ENCODE peak calls at places on chromosomes 4 and X, in five cellular contexts. N, H, F, T and L are unnamed samples. For H3K9me3, the result is how much of the 10 kb centered on the place peaks cover.

GRCh38 chr4:148112231-148112982 is 329.8 kb downstream of the NR3C2 start:
- DNase-seq in N (no peak), H (no peak), F (peak), T (peak), L (no peak)

GRCh38 chr4:33072340-33073089 is 2352.3 kb downstream of the PCDH7 start:
- DNase-seq in F (no peak), N (no peak), T (no peak), H (no peak), L (no peak)

GRCh38 chrX:69808375-69808774 is 192.5 kb downstream of the EDA start:
- DNase-seq in N (no peak), T (no peak), H (no peak), F (no peak), L (no peak)

GRCh38 chr4:188262464-188262863 is 123.2 kb downstream of the TRIML1 start:
- DNase-seq in N (no peak), T (no peak), H (no peak), F (no peak), L (peak)

GRCh38 chrX:87391742-87392141 is 125.9 kb upstream of the KLHL4 start:
- DNase-seq in T (peak), N (no peak), H (no peak), F (no peak), L (no peak)

GRCh38 chr4:176607807-176608206 is 184.9 kb downstream of the VEGFC start:
- DNase-seq in N (no peak), F (no peak), H (no peak), T (no peak), L (no peak)

GRCh38 chrX:19893722-19894121 is 6.3 kb upstream of the SH3KBP1 start:
- DNase-seq in T (no peak), N (no peak), H (no peak), F (no peak), L (no peak)

GRCh38 chr4:152109585-152110509 is 349.0 kb upstream of the GATB start:
- DNase-seq in F (no peak), H (no peak), N (no peak), T (peak), L (no peak)

GRCh38 chr4:52864816-52865215 is 2.7 kb downstream of the RASL11B start:
- DNase-seq in H (no peak), F (peak), T (peak), N (no peak), L (no peak)

GRCh38 chrX:6778547-6779231 is 243.8 kb upstream of the VCX3A start:
- DNase-seq in H (no peak), F (no peak), T (no peak), N (no peak), L (no peak)

GRCh38 chr4:113976937-113977855 is 2.3 kb downstream of the ARSJ start:
- DNase-seq in N (no peak), H (no peak), T (peak), F (no peak), L (no peak)

GRCh38 chr4:67581208-67581857 is 22.8 kb downstream of the STAP1 start:
- DNase-seq in F (no peak), N (no peak), H (no peak), T (no peak), L (no peak)

GRCh38 chr4:165204462-165204830 is 2.9 kb upstream of the KLHL2 start:
- DNase-seq in N (no peak), T (peak), H (no peak), F (no peak), L (peak)

GRCh38 chrX:47587091-47587891 is 5.1 kb downstream of the TIMP1 start:
- DNase-seq in F (no peak), T (no peak), N (no peak), H (no peak), L (no peak)

GRCh38 chrX:18643853-18644252 is 28.1 kb downstream of the RS1 start:
- DNase-seq in F (no peak), T (no peak), H (no peak), N (no peak), L (no peak)

GRCh38 chrX:8504451-8504850 is 39.8 kb downstream of the VCX3B start:
- DNase-seq in T (no peak), F (peak), N (no peak), H (no peak), L (no peak)

GRCh38 chrX:386239-386767 is 404 bp downstream of the PPP2R3B start:
- DNase-seq in F (peak), T (no peak), H (no peak), N (no peak), L (no peak)

GRCh38 chrX:74421181-74422028 is at the start of gene SLC16A2:
- DNase-seq in H (peak), F (peak), T (peak), N (no peak), L (peak)

GRCh38 chr4:147354271-147354670 is 126.6 kb upstream of the EDNRA start:
- DNase-seq in N (no peak), F (no peak), H (no peak), T (no peak), L (no peak)

GRCh38 chr4:177938226-177938625 is 496.0 kb upstream of the AGA start:
- DNase-seq in F (no peak), H (no peak), N (no peak), T (no peak), L (no peak)

GRCh38 chrX:40158036-40158706 is 60.4 kb upstream of the BCOR start:
- DNase-seq in N (no peak), T (no peak), F (peak), H (no peak), L (no peak)

GRCh38 chr4:144948421-144948820 is 149.6 kb downstream of the ANAPC10 start:
- DNase-seq in N (no peak), F (no peak), H (no peak), T (no peak), L (no peak)

GRCh38 chr4:125097729-125098128 is 217.0 kb upstream of the FAT4 start:
- DNase-seq in F (no peak), H (no peak), T (peak), N (no peak), L (no peak)

GRCh38 chr4:85475631-85476233 is 782 bp downstream of the ARHGAP24 start:
- DNase-seq in N (no peak), T (no peak), H (no peak), F (peak), L (no peak)

GRCh38 chrX:72621619-72622485 is 49.2 kb upstream of the HDAC8 start:
- DNase-seq in F (no peak), T (peak), H (no peak), N (no peak), L (no peak)

GRCh38 chr4:141390527-141391046 is 169.9 kb downstream of the ZNF330 start:
- DNase-seq in F (no peak), N (no peak), T (no peak), H (no peak), L (no peak)

GRCh38 chr4:80125252-80126177 is 52.5 kb upstream of the ANTXR2 start:
- DNase-seq in T (peak), F (no peak), H (peak), N (no peak), L (no peak)

GRCh38 chr4:173477016-173477415 is 53.0 kb downstream of the HAND2 start:
- DNase-seq in F (no peak), N (no peak), H (no peak), T (no peak), L (no peak)

GRCh38 chr4:169341490-169341889 is 70.7 kb upstream of the SH3RF1 start:
- DNase-seq in F (no peak), N (no peak), H (no peak), T (no peak), L (peak)

GRCh38 chr4:86816463-86817107 is 32.6 kb downstream of the SLC10A6 start:
- DNase-seq in H (no peak), T (no peak), N (no peak), F (peak), L (no peak)
- H3K27ac ChIP-seq in H (no peak), T (no peak), N (no peak), F (peak), L (no peak)

DNA sequence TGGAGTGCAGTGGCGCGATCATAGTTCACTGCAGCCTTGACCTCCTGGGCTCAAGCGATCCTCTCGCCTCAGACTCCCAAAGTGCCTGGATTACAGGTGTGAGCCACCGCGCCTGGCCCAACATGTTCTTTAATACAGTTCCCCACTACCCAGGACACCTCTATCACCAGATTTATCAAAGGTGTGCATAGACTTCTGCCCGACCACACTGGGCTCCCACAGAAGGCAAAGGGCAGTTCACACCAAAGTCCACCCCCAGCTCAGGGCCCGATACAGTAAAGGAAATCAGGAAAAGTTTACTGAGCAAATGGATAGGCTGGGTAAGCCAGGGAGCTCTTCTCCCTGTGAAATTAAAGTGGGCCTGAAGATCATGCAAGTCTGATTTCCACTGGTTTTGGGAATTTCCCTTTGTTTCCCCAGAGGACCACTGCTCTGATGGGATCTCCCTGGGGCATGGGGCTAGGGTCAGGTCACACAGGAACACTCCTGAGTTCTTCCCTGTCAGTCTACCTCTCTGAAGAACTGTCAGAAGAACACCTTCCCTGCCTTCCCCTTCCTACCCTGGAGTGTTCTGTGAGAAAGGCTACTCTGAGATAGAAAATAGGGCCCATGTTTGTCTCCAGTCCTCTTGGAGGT is 17.7 kb upstream of the PIM2 start:
- DNase-seq in T (no peak), H (no peak), N (no peak), F (no peak), L (no peak)
- TF ChIP-seq CTCF in T (no peak), H (no peak), N (no peak), F (no peak), L (no peak)

DNA sequence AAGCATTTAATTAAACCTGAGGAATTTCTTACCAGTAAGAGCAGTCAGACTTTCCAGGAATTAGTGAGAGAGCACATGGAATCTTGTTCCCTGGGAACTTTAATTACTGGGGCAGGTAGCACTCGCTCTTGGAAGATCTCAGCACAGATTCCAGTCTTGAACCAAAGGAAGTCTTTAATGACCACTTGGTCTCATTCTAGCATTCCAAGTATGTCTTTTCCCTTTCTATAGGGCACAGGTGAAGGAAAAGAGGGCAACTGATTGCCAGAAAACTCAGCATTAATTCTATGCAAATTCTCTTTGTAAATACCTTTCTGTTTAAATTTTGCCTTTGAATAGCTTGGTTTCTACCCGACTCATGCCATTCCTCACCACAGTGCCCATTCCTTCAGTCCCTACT is 236.6 kb downstream of the LDB2 start:
- DNase-seq in N (no peak), H (no peak), T (no peak), F (no peak), L (no peak)
- H3K9me3 ChIP-seq in N (under half), H (under half), T (under half), F (under half), L (under half)

GRCh38 chrX:153763989-153764755 is at the start of gene PLXNB3:
- DNase-seq in F (peak), T (peak), H (peak), N (peak), L (peak)

GRCh38 chrX:153764786-153765137 is 713 bp downstream of the PLXNB3 start:
- DNase-seq in H (no peak), F (no peak), T (no peak), N (no peak), L (no peak)

GRCh38 chrX:153766871-153767673 is 3.0 kb downstream of the PLXNB3 start:
- DNase-seq in F (no peak), H (no peak), T (no peak), N (no peak), L (no peak)

GRCh38 chrX:153766098-153766817 is 2.2 kb downstream of the PLXNB3 start:
- DNase-seq in T (peak), F (peak), H (no peak), N (no peak), L (peak)

DNA sequence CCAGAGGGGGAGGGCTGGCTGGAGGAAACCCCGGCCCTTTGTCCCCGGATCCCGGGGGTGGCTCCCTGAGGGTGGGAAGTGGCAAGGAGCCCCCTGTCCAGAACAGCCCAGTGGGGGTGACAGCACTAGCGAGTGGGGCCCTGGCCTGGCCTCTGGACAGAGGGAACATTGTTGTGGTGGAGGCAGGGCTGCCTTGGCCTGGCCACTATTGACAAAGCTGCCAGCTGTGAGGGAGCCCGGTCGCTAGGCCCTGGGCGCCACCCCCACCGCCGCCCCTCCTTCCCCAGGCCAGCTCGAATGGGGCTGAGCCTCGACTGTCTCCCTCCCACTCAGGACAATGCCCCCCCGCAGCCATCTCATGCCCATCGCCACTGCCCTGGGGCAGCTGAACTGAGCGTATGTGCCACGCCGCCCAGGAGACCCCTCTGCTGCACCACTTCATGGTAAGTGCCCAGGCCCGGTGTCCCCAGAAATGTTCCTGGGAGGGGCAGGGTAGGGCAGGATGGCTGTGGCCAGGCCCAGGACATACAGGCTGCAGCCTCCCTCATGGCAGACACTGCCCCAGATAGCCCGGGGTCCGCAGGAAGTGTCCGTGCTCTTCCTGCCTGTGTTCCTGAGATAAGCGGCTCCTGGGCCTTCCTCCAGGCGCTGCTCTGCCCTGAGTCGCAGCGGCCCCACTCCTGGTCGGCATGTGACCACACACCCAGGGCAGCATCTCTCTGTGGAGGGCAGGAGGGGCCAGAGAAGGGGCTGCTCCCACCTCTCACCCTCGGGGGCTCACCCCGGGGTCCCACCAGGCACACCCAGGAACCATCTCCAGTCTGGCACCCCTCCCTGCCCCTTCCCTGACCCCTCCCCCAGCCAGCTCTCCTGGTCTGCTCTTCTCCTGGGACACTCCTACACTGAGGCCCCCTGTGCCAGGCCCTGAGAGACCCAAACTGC is 1.4 kb downstream of the PLXNB3 start:
- DNase-seq in F (no peak), H (no peak), T (peak), N (no peak), L (no peak)
- H3K27ac ChIP-seq in F (peak), H (no peak), T (peak), N (no peak), L (peak)

DNA sequence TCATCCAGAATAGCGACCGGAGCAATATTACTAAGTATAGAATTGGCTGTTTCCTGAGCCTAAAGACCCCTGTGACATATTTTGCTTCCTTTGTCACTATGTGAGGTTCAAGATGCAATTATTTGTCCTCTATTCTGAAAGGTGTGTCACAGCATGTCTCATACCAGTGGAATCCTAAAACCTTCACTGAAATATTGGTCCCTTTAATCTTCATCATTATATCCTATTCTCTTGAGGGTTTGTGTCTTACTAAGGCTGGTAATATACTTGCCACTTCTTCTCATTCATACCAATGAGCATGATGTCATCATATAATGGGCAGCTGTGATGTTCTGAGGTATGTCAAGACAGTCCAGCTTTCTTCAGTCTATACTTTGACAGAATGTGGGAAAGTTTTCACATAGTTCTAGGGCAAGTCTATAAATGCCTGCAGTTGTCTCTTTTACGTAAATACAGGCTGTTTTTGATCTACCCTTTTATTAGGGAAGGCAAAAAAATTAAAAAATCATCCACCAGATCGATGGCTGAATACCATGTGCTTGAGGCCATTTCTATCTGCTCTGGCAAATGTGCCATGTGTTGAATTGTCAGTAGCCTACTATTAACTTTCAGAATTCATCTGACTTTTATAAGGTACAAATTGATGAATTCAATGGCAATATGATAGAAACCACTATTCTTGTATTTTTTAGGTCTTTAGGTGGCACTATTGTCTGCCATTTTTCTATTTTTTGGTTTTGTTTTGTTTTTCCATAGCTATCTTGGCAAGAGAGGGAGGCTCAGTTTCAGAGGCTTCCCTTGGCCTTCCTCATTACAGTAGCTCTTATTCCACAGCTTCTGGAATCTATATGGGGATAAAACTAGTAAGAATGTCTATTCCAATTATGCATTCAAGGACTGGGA is 209.0 kb downstream of the PPARGC1A start:
- DNase-seq in F (no peak), T (no peak), N (no peak), H (no peak), L (no peak)
- TF ChIP-seq CTCF in F (peak), T (no peak), N (no peak), H (peak), L (peak)

DNA sequence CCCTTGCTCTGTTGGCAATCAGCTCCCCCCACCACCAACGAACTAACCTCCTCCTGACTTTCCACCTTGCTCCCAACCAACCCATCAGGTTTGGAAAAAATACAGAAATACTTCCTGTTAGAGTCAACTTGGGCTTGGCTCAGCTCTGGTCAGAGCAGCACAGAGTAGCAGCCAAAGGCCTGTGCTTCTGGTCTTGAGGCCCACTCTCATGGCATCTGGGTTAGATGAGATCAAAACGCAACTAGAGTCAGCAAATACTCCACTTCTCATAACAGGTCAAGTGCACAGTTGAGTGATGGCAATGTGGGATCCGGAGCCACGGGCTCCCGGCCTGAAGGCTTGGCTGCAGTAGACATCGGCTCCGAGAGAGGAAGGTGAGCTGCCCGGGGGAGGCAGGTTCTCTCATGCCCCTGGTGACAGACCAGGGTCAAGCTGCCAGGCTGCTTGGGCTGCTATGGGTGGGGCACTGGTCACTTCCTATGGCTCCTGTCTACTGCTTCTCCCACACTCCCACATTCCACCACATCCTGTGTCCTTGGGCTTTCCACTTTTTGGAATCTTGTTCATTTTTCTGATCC is 34.8 kb downstream of the ZNF185 start:
- DNase-seq in H (no peak), F (no peak), T (no peak), N (no peak), L (no peak)
- H3K9me3 ChIP-seq in H (under half), F (under half), T (under half), N (under half), L (under half)

GRCh38 chr4:78689224-78689623 is 86.9 kb upstream of the BMP2K start:
- DNase-seq in N (no peak), T (no peak), F (no peak), H (no peak), L (no peak)

GRCh38 chr4:78692815-78693156 is 83.4 kb upstream of the BMP2K start:
- DNase-seq in H (no peak), F (no peak), N (no peak), T (no peak), L (no peak)

GRCh38 chr4:78689700-78690318 is 86.3 kb upstream of the BMP2K start:
- DNase-seq in N (no peak), T (no peak), H (no peak), F (no peak), L (no peak)

GRCh38 chr4:78691971-78692814 is 84.0 kb upstream of the BMP2K start:
- DNase-seq in F (peak), N (no peak), T (no peak), H (no peak), L (no peak)

GRCh38 chr4:78691333-78691732 is 84.8 kb upstream of the BMP2K start:
- DNase-seq in T (no peak), N (no peak), F (no peak), H (no peak), L (no peak)
- H3K27ac ChIP-seq in T (no peak), N (no peak), F (peak), H (no peak), L (no peak)

GRCh38 chr4:76426272-76426671 is 5.3 kb upstream of the CCDC158 start:
- DNase-seq in F (no peak), T (no peak), N (no peak), H (no peak), L (no peak)
- TF ChIP-seq CTCF in F (peak), T (no peak), N (peak), H (no peak), L (no peak)

GRCh38 chr4:3513807-3514206 is 18.4 kb downstream of the LRPAP1 start:
- DNase-seq in F (no peak), T (no peak), H (no peak), N (no peak), L (no peak)

GRCh38 chr4:3512279-3512678 is 19.9 kb downstream of the LRPAP1 start:
- DNase-seq in H (no peak), N (no peak), F (no peak), T (no peak), L (no peak)

GRCh38 chr4:3512719-3513118 is 19.5 kb downstream of the LRPAP1 start:
- DNase-seq in T (no peak), H (no peak), F (no peak), N (no peak), L (no peak)

GRCh38 chr4:3510481-3510880 is 21.7 kb downstream of the LRPAP1 start:
- DNase-seq in T (no peak), N (no peak), H (no peak), F (no peak), L (no peak)

GRCh38 chr4:3511187-3511586 is 21.0 kb downstream of the LRPAP1 start:
- DNase-seq in F (no peak), H (no peak), T (no peak), N (no peak), L (no peak)
- H3K9me3 ChIP-seq in F (under half), H (under half), T (under half), N (under half), L (under half)